ENCODE peak calls at places on chromosome 18, in seven cellular contexts. P is brain microvascular endothelial cell; O is CD4-positive, alpha-beta T cell; T is bronchial epithelial cell; F is fibroblast of lung; D is aorta; L is psoas muscle. Y is an unnamed sample.

GRCh38 chr18:7770903-7771302 is 203.8 kb downstream of the PTPRM start:
- DNase-seq in O (no peak), P (no peak), L (no peak), F (no peak), T (no peak), D (no peak), Y (no peak)

GRCh38 chr18:57397440-57397839 is 37.7 kb upstream of the ONECUT2 start:
- DNase-seq in D (no peak), T (peak; percentile 55), L (no peak), F (peak; percentile 66), P (peak; percentile 43), O (no peak), Y (no peak)

GRCh38 chr18:58272209-58272608 is 228.2 kb downstream of the NEDD4L start:
- DNase-seq in P (no peak), L (no peak), F (no peak), T (peak; percentile 62), D (no peak), O (no peak), Y (no peak)

GRCh38 chr18:74796928-74797576 is 199.4 kb downstream of the ZNF407 start:
- DNase-seq in L (no peak), P (no peak), D (no peak), O (no peak), T (peak; percentile 68), F (peak; percentile 86), Y (peak; percentile 61)

GRCh38 chr18:78145096-78145495 is 834.5 kb upstream of the SALL3 start:
- DNase-seq in T (peak; percentile 62), O (no peak), L (no peak), P (no peak), D (no peak), F (no peak), Y (no peak)

GRCh38 chr18:55484773-55485172 is 103.2 kb downstream of the TCF4 start:
- DNase-seq in D (no peak), F (no peak), T (no peak), L (no peak), O (no peak), P (no peak), Y (no peak)

GRCh38 chr18:25832008-25832604 is 258.3 kb downstream of the SS18 start:
- DNase-seq in O (no peak), L (peak; percentile 71), F (peak; percentile 49), D (no peak), T (peak; percentile 3), P (peak; percentile 71), Y (peak; percentile 74)

GRCh38 chr18:49544362-49544761 is 17.5 kb upstream of the LIPG start:
- DNase-seq in D (no peak), F (peak; percentile 53), T (peak; percentile 24), O (no peak), P (no peak), L (no peak), Y (no peak)

GRCh38 chr18:25109484-25109883 is 242.5 kb downstream of the ZNF521 start:
- DNase-seq in F (peak; percentile 40), O (no peak), L (no peak), P (peak; percentile 14), T (no peak), D (no peak), Y (no peak)

GRCh38 chr18:6054443-6054842 is 159.1 kb upstream of the TMEM200C start:
- DNase-seq in O (no peak), F (no peak), T (no peak), P (no peak), D (no peak), L (no peak), Y (no peak)

GRCh38 chr18:72555983-72556382 is 11.8 kb upstream of the CBLN2 start:
- DNase-seq in P (no peak), F (no peak), D (no peak), O (no peak), L (no peak), T (no peak), Y (no peak)

GRCh38 chr18:9971313-9971920 is 57.6 kb downstream of the VAPA start:
- DNase-seq in T (peak; percentile 72), D (no peak), P (peak; percentile 79), F (peak; percentile 58), L (no peak), O (peak; percentile 57), Y (peak; percentile 81)

GRCh38 chr18:22221350-22221749 is 52.0 kb downstream of the GATA6 start:
- DNase-seq in L (no peak), F (no peak), O (no peak), D (no peak), T (no peak), P (no peak), Y (no peak)
- H3K27me3 ChIP-seq in L (no peaks in the 10 kb centered on the region), F (no peaks in the 10 kb centered on the region), O (no peaks in the 10 kb centered on the region), D (no peaks in the 10 kb centered on the region), T (no peaks in the 10 kb centered on the region), P (no peaks in the 10 kb centered on the region), Y (no peaks in the 10 kb centered on the region)

GRCh38 chr18:79424008-79424565 is 28.4 kb downstream of the NFATC1 start:
- DNase-seq in T (no peak), P (no peak), D (no peak), O (no peak), L (peak; percentile 81), F (no peak), Y (no peak)
- H3K27me3 ChIP-seq in T (no peaks in the 10 kb centered on the region), P (peaks cover 4% of the 10 kb centered on the region), D (no peaks in the 10 kb centered on the region), O (no peaks in the 10 kb centered on the region), L (no peaks in the 10 kb centered on the region), F (no peaks in the 10 kb centered on the region), Y (no peaks in the 10 kb centered on the region)

DNA sequence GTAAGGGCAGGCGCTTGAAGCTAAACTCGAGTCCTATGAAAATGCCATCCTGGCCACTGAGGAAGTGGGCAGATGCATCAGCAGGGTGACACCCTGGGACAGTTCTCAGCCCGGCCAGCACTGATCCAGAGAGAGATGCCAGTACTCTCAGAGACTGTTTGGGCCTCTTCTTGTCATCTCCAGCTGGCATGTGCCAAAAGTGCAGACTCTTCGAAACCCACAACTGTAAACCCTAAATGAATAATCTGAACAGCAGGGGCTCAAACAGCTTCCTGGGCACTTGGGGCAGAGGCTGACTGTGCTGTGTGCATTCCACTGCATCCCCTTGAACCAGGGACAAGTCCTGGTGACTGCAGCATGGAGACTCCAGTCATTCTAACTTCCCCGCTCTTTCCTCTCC is 204.2 kb upstream of the SMAD2 start:
- DNase-seq in O (no peak), L (no peak), T (no peak), F (no peak), P (no peak), D (no peak), Y (no peak)
- H3K27me3 ChIP-seq in O (peaks cover 46% of the 10 kb centered on the region), L (peaks cover 15% of the 10 kb centered on the region), T (no peaks in the 10 kb centered on the region), F (peaks cover 28% of the 10 kb centered on the region), P (peaks cover 51% of the 10 kb centered on the region), D (no peaks in the 10 kb centered on the region), Y (peaks cover 73% of the 10 kb centered on the region)

DNA sequence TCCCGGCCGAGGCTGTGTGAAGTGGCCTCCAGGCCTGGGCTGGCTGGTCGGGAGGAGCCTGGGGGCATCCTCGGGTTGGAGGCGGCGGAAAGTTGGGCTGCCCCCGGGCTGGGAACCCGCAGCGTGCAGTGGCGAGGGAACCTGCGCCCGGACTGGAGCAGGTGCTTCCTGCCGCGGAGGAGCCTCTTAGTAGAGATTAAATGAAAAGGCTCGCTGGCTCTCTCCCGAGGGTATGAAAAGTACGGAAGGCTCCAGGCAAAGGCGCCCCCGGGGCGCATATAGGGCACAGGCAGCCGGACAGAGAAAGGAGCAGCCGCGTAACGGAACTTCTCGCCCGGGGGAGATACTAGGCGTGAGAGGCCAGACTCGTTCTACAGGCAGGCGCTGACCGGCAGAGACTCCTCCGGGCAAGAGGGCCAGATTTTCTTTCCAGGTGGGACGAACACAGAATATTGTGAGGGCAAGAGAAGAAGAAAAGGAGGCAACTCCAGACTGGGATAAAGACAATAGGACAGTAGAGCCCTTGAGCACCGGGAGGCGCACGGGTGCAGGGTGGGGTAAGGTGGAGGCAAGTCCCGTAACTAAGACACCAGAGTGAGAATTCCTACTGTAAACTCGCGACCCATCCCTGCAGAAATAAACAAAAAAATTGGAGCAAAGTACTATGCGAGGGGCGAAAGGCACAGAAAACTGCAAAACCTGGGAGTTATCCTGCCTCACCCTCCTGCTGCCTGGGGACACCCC is 828 bp downstream of the CDH2 start:
- DNase-seq in O (no peak), F (peak; percentile 48), L (no peak), P (no peak), D (no peak), T (no peak), Y (peak; percentile 62)
- H3K27me3 ChIP-seq in O (peaks cover 48% of the 10 kb centered on the region), F (no peaks in the 10 kb centered on the region), L (peaks cover 81% of the 10 kb centered on the region), P (no peaks in the 10 kb centered on the region), D (no peaks in the 10 kb centered on the region), T (peaks cover 10% of the 10 kb centered on the region), Y (no peaks in the 10 kb centered on the region)